ENCODE peak calls at places on chromosome 3, in four cellular contexts. N is sigmoid colon, B is GM23338, V is endothelial cell of umbilical vein. K is an unnamed sample.

GRCh38 chr3:187150599-187150998 is 11.3 kb upstream of the RPL39L start:
- DNase-seq in V (peak; percentile 16), N (no peak), B (peak; percentile 58), K (peak; percentile 77)

GRCh38 chr3:140290105-140290504 is 355.1 kb downstream of the CLSTN2 start:
- DNase-seq in B (no peak), V (no peak), N (no peak), K (no peak)

GRCh38 chr3:150300376-150300775 is 107.7 kb upstream of the TSC22D2 start:
- DNase-seq in V (peak; percentile 20), N (no peak), B (no peak), K (no peak)

GRCh38 chr3:50630916-50631315 is 14.0 kb downstream of the MAPKAPK3 start:
- DNase-seq in V (no peak), N (no peak), B (no peak), K (no peak)

GRCh38 chr3:58052373-58053273 is 44.4 kb downstream of the FLNB start:
- DNase-seq in V (peak; percentile 98), N (peak; percentile 94), B (no peak), K (no peak)

GRCh38 chr3:102974333-102974732 is 539.5 kb downstream of the ZPLD1 start:
- DNase-seq in V (no peak), B (no peak), N (no peak), K (no peak)

GRCh38 chr3:184368804-184369183 is 7.3 kb downstream of the POLR2H start:
- DNase-seq in V (peak; percentile 87), B (no peak), N (peak; percentile 52), K (no peak)

GRCh38 chr3:196988241-196989029 is 19.8 kb upstream of the PIGZ start:
- DNase-seq in N (peak; percentile 40), B (peak; percentile 75), V (no peak), K (peak; percentile 35)

GRCh38 chr3:9180764-9181117 is 68.7 kb downstream of the SRGAP3 start:
- DNase-seq in N (no peak), B (no peak), V (no peak), K (no peak)

GRCh38 chr3:42763023-42763422 is 10.0 kb downstream of the CCDC13 start:
- DNase-seq in V (no peak), B (no peak), N (no peak), K (no peak)

GRCh38 chr3:161409069-161409468 is 37.8 kb upstream of the SPTSSB start:
- DNase-seq in V (peak; percentile 61), N (no peak), B (peak; percentile 68), K (no peak)

GRCh38 chr3:43418601-43419272 is 132.4 kb downstream of the SNRK start:
- DNase-seq in N (no peak), B (no peak), V (peak; percentile 88), K (no peak)

GRCh38 chr3:43736558-43736995 is 45.8 kb downstream of the ABHD5 start:
- DNase-seq in N (no peak), B (no peak), V (no peak), K (no peak)

GRCh38 chr3:129558076-129558771 is 15.2 kb downstream of the H1-8 start:
- DNase-seq in B (no peak), N (no peak), V (no peak), K (no peak)

GRCh38 chr3:102090646-102091045 is 241.3 kb downstream of the NFKBIZ start:
- DNase-seq in N (no peak), V (peak; percentile 15), B (no peak), K (no peak)

GRCh38 chr3:5201536-5201935 is 14.0 kb downstream of the EDEM1 start:
- DNase-seq in V (no peak), N (no peak), B (no peak), K (no peak)

GRCh38 chr3:196793224-196793623 is 53.6 kb downstream of the PAK2 start:
- DNase-seq in V (peak; percentile 92), B (peak; percentile 24), N (no peak), K (no peak)

GRCh38 chr3:11720220-11721113 is 76.8 kb upstream of the VGLL4 start:
- DNase-seq in N (peak; percentile 88), B (peak; percentile 74), V (peak; percentile 88), K (peak; percentile 88)

GRCh38 chr3:129530821-129531220 is 2.4 kb downstream of the RHO start:
- DNase-seq in N (no peak), V (no peak), B (no peak), K (no peak)

GRCh38 chr3:62554264-62554799 is 181.0 kb upstream of the FEZF2 start:
- DNase-seq in B (peak; percentile 73), V (no peak), N (no peak), K (no peak)

GRCh38 chr3:12994357-12994606 is 78.9 kb downstream of the IQSEC1 start:
- DNase-seq in B (peak; percentile 50), N (peak; percentile 83), V (peak; percentile 22), K (peak; percentile 92)
- H3K27ac ChIP-seq in B (no peak overlapping the region), N (peak overlapping the region; percentile 92), V (no peak overlapping the region), K (peak overlapping the region; percentile 91)

DNA sequence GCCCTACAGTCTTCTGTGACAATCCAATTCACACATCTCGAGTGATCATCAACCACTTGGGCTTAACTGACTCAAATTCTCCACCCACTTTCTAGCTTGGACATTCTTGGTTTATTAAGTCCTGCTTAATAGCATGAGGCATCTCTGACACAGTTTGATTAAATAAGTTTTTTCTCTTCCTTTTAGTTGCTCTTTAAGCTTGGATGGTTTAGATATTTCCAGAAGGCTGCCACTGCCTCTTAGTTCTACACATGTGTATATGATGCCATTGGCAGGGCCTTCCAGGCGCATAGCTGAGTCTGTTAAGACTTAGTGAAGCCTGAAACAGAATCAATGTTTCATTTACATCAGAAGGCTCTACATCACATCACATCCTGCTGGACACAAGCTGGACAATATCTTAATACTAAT is 24.3 kb upstream of the VEPH1 start:
- DNase-seq in N (no peak), V (no peak), B (no peak), K (no peak)
- H3K4me1 ChIP-seq in N (no peaks in the 10 kb centered on the region), V (peaks cover 52% of the 10 kb centered on the region), B (no peaks in the 10 kb centered on the region), K (no peaks in the 10 kb centered on the region)

DNA sequence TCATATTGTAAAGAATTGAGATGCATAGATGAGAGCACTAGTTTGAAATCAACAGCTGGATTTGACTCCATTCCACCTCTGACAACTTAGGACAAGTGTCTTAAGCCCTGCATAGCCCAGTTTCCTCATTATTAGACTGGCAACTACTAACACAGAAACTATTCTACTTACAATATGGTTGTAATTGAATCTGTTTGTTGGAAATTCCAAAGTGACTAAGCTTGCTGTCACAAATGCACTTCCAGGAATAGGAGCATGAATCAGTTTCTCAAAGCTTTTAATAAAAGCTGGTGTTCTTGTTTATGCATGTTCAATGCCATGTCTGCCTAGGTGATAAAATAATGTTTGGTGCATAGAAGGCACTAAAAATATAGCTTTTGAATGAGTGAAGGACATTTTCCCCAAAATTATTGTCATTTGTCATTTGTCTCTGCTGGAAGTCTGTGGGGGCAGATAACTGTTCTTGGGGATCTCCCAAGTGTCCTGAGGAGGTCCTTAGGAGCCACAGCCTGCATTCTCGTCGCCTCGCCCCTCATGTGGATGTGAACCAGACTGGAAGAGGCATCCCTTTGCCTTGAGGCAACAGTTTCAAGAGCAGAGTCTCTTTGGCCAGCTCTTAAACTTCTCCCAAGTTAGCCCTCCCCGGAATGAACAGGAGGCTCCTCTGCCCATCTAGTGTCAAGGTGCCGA is 40.4 kb upstream of the CD47 start:
- DNase-seq in V (peak; percentile 62), B (no peak), N (no peak), K (no peak)
- TF ChIP-seq POLR2AphosphoS5 in V (no peak), B (no peak), N (no peak), K (no peak)

DNA sequence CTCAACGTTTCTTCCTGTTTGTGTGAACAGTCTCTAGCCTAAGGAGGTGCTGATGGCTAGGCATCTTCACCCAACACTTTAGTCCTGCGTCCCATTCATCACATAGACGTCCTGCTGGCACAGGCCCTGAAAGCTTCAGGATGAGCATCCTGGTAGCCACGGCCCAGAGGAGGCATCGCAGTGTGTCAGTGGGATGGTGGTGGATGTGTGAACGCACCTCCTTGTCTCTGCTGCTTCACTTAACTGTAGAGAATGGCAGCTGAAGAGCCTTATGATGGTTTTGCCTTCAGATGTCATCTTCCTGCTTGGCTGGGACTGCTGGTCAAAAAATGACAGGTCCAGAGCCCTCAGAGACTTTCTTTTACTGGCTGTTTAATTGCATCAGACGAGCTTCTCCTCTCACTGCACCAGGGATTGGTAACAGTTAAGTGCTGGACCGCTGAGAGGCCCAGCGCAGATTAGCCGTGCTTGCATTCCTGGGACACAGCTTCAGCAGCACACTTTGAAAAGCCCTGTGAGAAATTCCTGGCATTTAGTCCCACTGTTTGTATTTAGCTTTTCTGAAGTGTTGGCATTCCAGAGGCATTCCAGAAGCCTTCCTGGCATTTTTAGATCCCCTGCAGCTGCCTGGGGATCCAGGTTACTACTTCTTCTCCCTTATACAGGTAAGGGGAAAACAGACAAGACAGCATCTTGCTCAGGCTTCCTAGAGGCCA is 132.4 kb upstream of the PLXNA1 start:
- DNase-seq in N (peak; percentile 19), B (peak; percentile 96), V (no peak), K (peak; percentile 37)
- H3K27ac ChIP-seq in N (no peak overlapping the region), B (peak overlapping the region; percentile 94), V (no peak overlapping the region), K (no peak overlapping the region)

DNA sequence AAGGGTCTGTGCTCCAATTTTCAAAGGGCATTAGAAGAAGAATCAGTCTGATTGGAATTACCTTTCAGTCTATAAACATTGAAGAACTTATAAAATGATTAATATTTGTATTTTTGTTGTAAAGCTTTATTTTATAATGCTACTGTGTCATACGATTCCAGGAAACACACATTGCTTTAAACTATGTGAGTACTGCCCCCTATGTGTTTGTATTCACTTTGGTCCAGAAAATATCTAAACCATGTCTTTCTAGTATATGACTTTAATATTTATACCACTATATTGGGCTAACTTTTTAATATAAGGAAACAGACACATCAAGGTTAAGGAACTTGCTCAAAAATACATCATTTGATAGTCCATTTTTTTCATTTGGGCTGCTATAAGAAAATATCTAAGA is 3.2 kb upstream of the RIOX2 start:
- DNase-seq in B (no peak), N (no peak), V (no peak), K (no peak)
- H3K4me1 ChIP-seq in B (peaks cover 6% of the 10 kb centered on the region), N (peaks cover 23% of the 10 kb centered on the region), V (peaks cover 13% of the 10 kb centered on the region), K (peaks cover 22% of the 10 kb centered on the region)